ENCODE peak calls at places on chromosomes 3 and 15, in seven cellular contexts. D is hepatocyte, K is SK-N-SH, Y is PC-3, W is neural progenitor cell, V is GM23338, R is GM23248. U is an unnamed sample.
A peak's percentile ranks its signal among the peaks of the same experiment; 100 is the strongest.

GRCh38 chr15:75309711-75310110 is 26.2 kb upstream of the COMMD4 start:
- DNase-seq in K (no peak), D (no peak), V (no peak), W (no peak), Y (no peak), R (peak; percentile 32), U (no peak)

GRCh38 chr3:27325419-27325818 is 43.8 kb downstream of the NEK10 start:
- DNase-seq in V (peak; percentile 21), D (no peak), Y (no peak), W (no peak), R (peak; percentile 14), K (no peak), U (no peak)

GRCh38 chr3:196524527-196524926 is 9.4 kb upstream of the SMCO1 start:
- DNase-seq in W (peak; percentile 30), V (peak; percentile 72), Y (peak; percentile 36), R (no peak), D (no peak), K (no peak), U (peak; percentile 36)

GRCh38 chr3:165181556-165181955 is 14.6 kb downstream of the SLITRK3 start:
- DNase-seq in R (no peak), D (peak; percentile 30), W (no peak), Y (peak; percentile 26), K (no peak), V (no peak), U (no peak)

GRCh38 chr3:10442151-10442795 is 63.1 kb downstream of the ATP2B2 start:
- DNase-seq in K (no peak), D (no peak), W (no peak), Y (no peak), R (peak; percentile 63), V (no peak), U (no peak)

GRCh38 chr15:60379466-60380274 is 18.1 kb downstream of the ANXA2 start:
- DNase-seq in R (peak; percentile 99), Y (peak; percentile 86), W (peak; percentile 74), D (peak; percentile 83), V (peak; percentile 30), K (no peak), U (no peak)

GRCh38 chr3:12483364-12483763 is 916 bp upstream of the TSEN2 start:
- DNase-seq in V (no peak), D (no peak), W (no peak), K (no peak), Y (peak; percentile 35), R (peak; percentile 24), U (peak; percentile 13)

GRCh38 chr3:48275292-48276027 is 34.6 kb downstream of the ZNF589 start:
- DNase-seq in K (no peak), W (no peak), R (no peak), V (no peak), Y (peak; percentile 56), D (no peak), U (no peak)

GRCh38 chr15:95086543-95087252 is 855.3 kb downstream of the MCTP2 start:
- DNase-seq in D (peak; percentile 40), K (no peak), V (no peak), R (no peak), W (no peak), Y (no peak), U (no peak)

GRCh38 chr15:76341366-76342045 is 4.9 kb downstream of the ISL2 start:
- DNase-seq in V (peak; percentile 42), D (no peak), W (peak; percentile 57), K (peak; percentile 19), Y (no peak), R (no peak), U (no peak)

DNA sequence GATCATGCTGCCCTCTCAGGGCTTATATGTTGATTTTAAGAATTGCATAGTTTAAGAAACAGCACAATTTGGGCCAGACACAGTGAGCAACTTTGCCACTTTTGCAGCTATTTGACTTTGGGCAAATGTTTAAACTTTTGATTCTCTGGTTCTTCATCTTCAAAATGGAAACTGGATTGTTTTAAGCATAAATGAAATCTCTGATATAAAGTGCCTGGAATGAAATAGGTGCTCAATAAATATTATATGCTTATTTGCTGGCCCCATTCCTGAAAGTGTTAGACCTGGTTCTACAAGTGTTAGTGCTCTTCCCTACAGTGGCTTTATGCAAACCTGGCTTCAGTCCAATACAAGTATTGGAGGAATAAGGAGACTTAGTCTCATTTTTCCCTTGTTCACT is 33.1 kb upstream of the TSC22D2 start:
- DNase-seq in W (no peak), V (no peak), Y (no peak), R (no peak), K (no peak), D (no peak), U (no peak)
- H3K4me2 ChIP-seq in W (no peak overlapping the region), V (no peak overlapping the region), Y (no peak overlapping the region), R (no peak overlapping the region), K (no peak overlapping the region), D (no peak overlapping the region), U (no peak overlapping the region)

GRCh38 chr15:70299931-70300858 is 202.5 kb upstream of the TLE3 start:
- DNase-seq in V (no peak), D (peak; percentile 39), K (no peak), W (no peak), Y (no peak), R (no peak), U (peak; percentile 41)

GRCh38 chr15:70294906-70295305 is 197.2 kb upstream of the TLE3 start:
- DNase-seq in V (no peak), Y (no peak), R (no peak), K (no peak), W (no peak), D (no peak), U (no peak)

GRCh38 chr15:70301396-70301795 is 203.7 kb upstream of the TLE3 start:
- DNase-seq in R (no peak), Y (no peak), D (no peak), V (no peak), W (no peak), K (no peak), U (no peak)

GRCh38 chr15:70293606-70294470 is 196.1 kb upstream of the TLE3 start:
- DNase-seq in R (no peak), W (no peak), D (no peak), V (no peak), Y (no peak), K (no peak), U (no peak)

DNA sequence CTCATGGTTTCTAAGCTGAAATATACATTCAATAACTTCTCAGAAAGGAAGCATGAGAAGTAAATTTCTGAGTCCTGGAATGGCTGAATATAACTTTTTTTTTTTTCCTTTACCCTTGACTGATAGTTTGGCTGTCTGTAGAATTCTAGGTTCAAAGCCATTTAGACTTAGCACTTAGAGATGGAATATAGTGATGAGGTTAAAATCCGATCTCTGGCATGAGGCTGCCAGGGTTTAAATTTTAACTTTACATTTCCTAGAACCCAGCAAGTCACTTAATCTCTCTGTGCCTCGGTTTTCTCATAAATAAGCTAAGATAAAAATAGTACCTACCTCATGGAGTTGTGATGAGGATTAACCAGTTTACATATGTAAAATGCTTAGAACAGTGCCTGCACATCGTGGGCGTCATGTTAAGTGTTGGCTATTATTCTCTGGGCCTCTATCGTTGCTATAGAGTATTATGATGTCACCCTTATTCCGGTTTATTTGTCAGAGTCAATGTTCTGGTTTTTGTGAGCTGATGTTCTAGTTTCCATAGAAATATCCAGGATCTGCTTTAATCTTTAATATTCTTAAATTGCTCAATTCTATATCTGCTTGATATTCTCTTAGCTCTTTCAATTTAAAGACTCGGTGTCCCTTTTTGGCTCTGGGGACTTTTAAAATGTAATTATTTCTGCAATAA is 199.9 kb upstream of the TLE3 start:
- DNase-seq in K (no peak), Y (no peak), D (no peak), W (no peak), R (no peak), V (no peak), U (no peak)
- TF ChIP-seq EZH2phosphoT487 in K (no peak), Y (no peak), D (no peak), W (no peak), R (no peak), V (no peak), U (no peak)

GRCh38 chr3:194294888-194295214 is 56.3 kb downstream of the CPN2 start:
- DNase-seq in R (no peak), W (peak; percentile 83), D (no peak), Y (no peak), V (no peak), K (peak; percentile 62), U (no peak)
- H3K4me2 ChIP-seq in R (no peak overlapping the region), W (peak overlapping the region; percentile 66), D (no peak overlapping the region), Y (no peak overlapping the region), V (peak overlapping the region; percentile 48), K (no peak overlapping the region), U (no peak overlapping the region)

GRCh38 chr3:19997502-19997901 is 14.6 kb downstream of the PP2D1 start:
- DNase-seq in Y (no peak), W (no peak), V (no peak), K (no peak), R (no peak), D (no peak), U (no peak)
- TF ChIP-seq EZH2phosphoT487 in Y (no peak), W (no peak), V (no peak), K (no peak), R (no peak), D (no peak), U (no peak)

GRCh38 chr3:44906997-44907396 is 32.6 kb downstream of the TGM4 start:
- DNase-seq in V (no peak), Y (peak; percentile 81), R (peak; percentile 24), K (no peak), W (no peak), D (no peak), U (no peak)
- H3K4me2 ChIP-seq in V (no peak overlapping the region), Y (no peak overlapping the region), R (no peak overlapping the region), K (no peak overlapping the region), W (no peak overlapping the region), D (no peak overlapping the region), U (no peak overlapping the region)

DNA sequence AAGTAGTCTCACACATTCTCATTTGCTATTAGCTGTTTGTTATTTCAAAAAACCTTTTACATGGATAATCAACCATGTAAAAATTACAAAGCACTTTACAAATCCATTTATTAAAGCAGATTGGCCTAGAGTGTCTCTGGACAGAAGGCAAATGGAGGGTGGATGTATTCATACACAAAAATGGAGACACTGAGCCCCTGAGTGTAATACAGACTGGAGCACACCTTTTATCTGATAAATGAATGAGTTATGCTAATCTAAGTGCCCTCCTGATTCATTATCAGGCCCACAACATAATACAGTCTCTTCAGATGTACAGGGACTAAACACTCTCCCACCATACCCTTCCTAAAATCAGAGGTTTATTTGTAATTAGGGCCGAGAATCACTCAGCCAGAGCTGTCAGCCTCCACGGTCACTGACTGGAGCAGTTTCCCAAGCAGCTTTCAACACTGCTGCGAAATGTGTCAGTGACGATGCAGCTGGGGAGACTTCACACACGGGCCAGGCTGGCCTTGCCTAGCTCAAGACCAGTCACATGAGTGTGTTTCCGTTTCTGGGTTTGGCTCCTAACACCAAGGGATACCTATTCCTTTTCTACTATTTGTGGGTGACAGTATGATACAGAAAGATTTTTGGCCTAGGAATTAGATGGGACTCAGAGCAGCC is 271.8 kb downstream of the ZIC1 start:
- DNase-seq in D (no peak), W (no peak), V (no peak), Y (no peak), K (no peak), R (no peak), U (no peak)
- TF ChIP-seq EZH2phosphoT487 in D (no peak), W (no peak), V (no peak), Y (no peak), K (no peak), R (no peak), U (no peak)

GRCh38 chr3:107392549-107393165 is 15.4 kb downstream of the CCDC54 start:
- DNase-seq in Y (peak; percentile 71), V (no peak), D (no peak), W (no peak), R (peak; percentile 77), K (no peak), U (no peak)
- H3K4me2 ChIP-seq in Y (peak overlapping the region; percentile 36), V (no peak overlapping the region), D (no peak overlapping the region), W (no peak overlapping the region), R (peak overlapping the region; percentile 46), K (no peak overlapping the region), U (no peak overlapping the region)

GRCh38 chr3:124078978-124079911 is 87.3 kb upstream of the ROPN1 start:
- DNase-seq in V (peak; percentile 79), K (peak; percentile 45), R (peak; percentile 64), Y (peak; percentile 72), D (peak; percentile 51), W (peak; percentile 75), U (peak; percentile 51)
- TF ChIP-seq EZH2phosphoT487 in V (no peak), K (no peak), R (no peak), Y (no peak), D (no peak), W (no peak), U (no peak)

U was measured in OCI-LY7.